ENCODE peak calls at places on chromosomes 7 and 10, in four cellular contexts. U, H, T and J are unnamed samples.

GRCh38 chr7:17990761-17991160 is 36.9 kb downstream of the PRPS1L1 start:
- DNase-seq in T (no peak), H (no peak), U (no peak), J (no peak)

GRCh38 chr7:72039460-72039859 is 372.7 kb downstream of the CALN1 start:
- DNase-seq in H (no peak), U (no peak), T (no peak), J (no peak)

GRCh38 chr10:73088304-73088703 is 8.4 kb downstream of the P4HA1 start:
- DNase-seq in H (no peak), U (no peak), T (no peak), J (no peak)

GRCh38 chr10:42981358-42982236 is 95.3 kb upstream of the RET start:
- DNase-seq in T (no peak), U (no peak), H (no peak), J (no peak)

GRCh38 chr7:156836443-156836842 is 56.5 kb downstream of the LMBR1 start:
- DNase-seq in H (no peak), U (no peak), T (no peak), J (no peak)

GRCh38 chr7:32587431-32587948 is 92.2 kb downstream of the AVL9 start:
- DNase-seq in T (no peak), U (peak), H (peak), J (peak)

GRCh38 chr7:55515569-55516279 is 56.6 kb downstream of the VOPP1 start:
- DNase-seq in H (no peak), T (no peak), U (no peak), J (no peak)

GRCh38 chr10:62613429-62613828 is 191.1 kb upstream of the ADO start:
- DNase-seq in T (no peak), H (no peak), U (no peak), J (peak)

GRCh38 chr10:130721971-130722370 is 585.8 kb downstream of the GLRX3 start:
- DNase-seq in H (no peak), U (no peak), T (no peak), J (no peak)

GRCh38 chr7:132030161-132030568 is 473.7 kb upstream of the PODXL start:
- DNase-seq in T (peak), H (no peak), U (no peak), J (no peak)

GRCh38 chr10:6402349-6402709 is 177.7 kb downstream of the PRKCQ start:
- DNase-seq in U (no peak), T (no peak), H (no peak), J (no peak)

GRCh38 chr10:652226-652625 is 37.2 kb downstream of the DIP2C start:
- DNase-seq in U (no peak), H (no peak), T (no peak), J (no peak)